ENCODE peak calls at places on chromosome 9, in four cellular contexts. U is Peyer's patch, M is heart left ventricle, S is spleen. O is an unnamed sample.

GRCh38 chr9:21591221-21592062 is 109.3 kb upstream of the IFNE start:
- DNase-seq in U (peak; percentile 81), M (peak; percentile 47), S (no peak), O (peak; percentile 26)

GRCh38 chr9:4371108-4371507 is 71.2 kb upstream of the GLIS3 start:
- DNase-seq in U (no peak), M (no peak), S (no peak), O (no peak)

GRCh38 chr9:14797442-14797841 is 74.9 kb upstream of the CER1 start:
- DNase-seq in U (no peak), M (no peak), S (no peak), O (no peak)

GRCh38 chr9:130823435-130823834 is 11.6 kb upstream of the ABL1 start:
- DNase-seq in U (no peak), M (no peak), S (no peak), O (no peak)

GRCh38 chr9:69817202-69817601 is 3.4 kb upstream of the CFAP95 start:
- DNase-seq in U (no peak), M (no peak), S (no peak), O (no peak)

GRCh38 chr9:71544464-71544863 is 223.8 kb downstream of the CEMIP2 start:
- DNase-seq in U (no peak), M (no peak), S (no peak), O (no peak)

GRCh38 chr9:22175972-22176545 is 167.0 kb upstream of the CDKN2B start:
- DNase-seq in U (no peak), M (no peak), S (no peak), O (no peak)

GRCh38 chr9:95342571-95342970 is 25.1 kb upstream of the FANCC start:
- DNase-seq in U (no peak), M (no peak), S (no peak), O (no peak)

GRCh38 chr9:31140316-31140715 is 1244.1 kb upstream of the ACO1 start:
- DNase-seq in U (no peak), M (no peak), S (no peak), O (no peak)

GRCh38 chr9:131095666-131096489 is 453 bp upstream of the AIF1L start:
- DNase-seq in U (no peak), M (peak; percentile 61), S (no peak), O (no peak)

GRCh38 chr9:81103597-81104471 is 585.5 kb downstream of the TLE1 start:
- DNase-seq in U (no peak), M (no peak), S (no peak), O (no peak)

GRCh38 chr9:128419061-128419925 is 1.4 kb upstream of the CERCAM start:
- DNase-seq in U (no peak), M (no peak), S (no peak), O (no peak)

GRCh38 chr9:137255448-137256114 is 454 bp downstream of the NELFB start:
- DNase-seq in U (no peak), M (no peak), S (no peak), O (no peak)

GRCh38 chr9:105431413-105432246 is 16.2 kb upstream of the FSD1L start:
- DNase-seq in U (no peak), M (no peak), S (no peak), O (no peak)

GRCh38 chr9:96171749-96172148 is 130.2 kb downstream of the HSD17B3 start:
- DNase-seq in U (no peak), M (no peak), S (no peak), O (no peak)

GRCh38 chr9:72585737-72586136 is 64.3 kb downstream of the TMC1 start:
- DNase-seq in U (no peak), M (no peak), S (no peak), O (no peak)

GRCh38 chr9:71859939-71860338 is 51.1 kb downstream of the ABHD17B start:
- DNase-seq in U (no peak), M (no peak), S (no peak), O (no peak)

GRCh38 chr9:90909225-90909624 is 107.6 kb downstream of the SYK start:
- DNase-seq in U (no peak), M (no peak), S (no peak), O (no peak)

GRCh38 chr9:72203205-72203803 is 54.1 kb downstream of the GDA start:
- DNase-seq in U (no peak), M (no peak), S (no peak), O (no peak)

GRCh38 chr9:121367651-121368510 is 2.2 kb downstream of the STOM start:
- DNase-seq in U (no peak), M (no peak), S (no peak), O (no peak)

GRCh38 chr9:85536514-85536913 is 205.2 kb downstream of the AGTPBP1 start:
- DNase-seq in U (no peak), M (no peak), S (no peak), O (no peak)

GRCh38 chr9:7534211-7534935 is 265.2 kb downstream of the DMAC1 start:
- DNase-seq in U (no peak), M (no peak), S (no peak), O (no peak)

GRCh38 chr9:26725573-26725972 is 167.0 kb downstream of the CAAP1 start:
- DNase-seq in U (no peak), M (no peak), S (no peak), O (no peak)

GRCh38 chr9:108746001-108746400 is 109.8 kb downstream of the ACTL7B start:
- DNase-seq in U (no peak), M (no peak), S (no peak), O (no peak)

GRCh38 chr9:19788614-19789271 is at the start of gene SLC24A2:
- DNase-seq in U (no peak), M (no peak), S (no peak), O (no peak)

GRCh38 chr9:99300603-99301002 is 78.5 kb downstream of the SEC61B start:
- DNase-seq in U (no peak), M (no peak), S (no peak), O (no peak)

GRCh38 chr9:117403403-117403811 is 11.4 kb downstream of the ASTN2 start:
- DNase-seq in U (no peak), M (no peak), S (no peak), O (no peak)

GRCh38 chr9:71895122-71895521 is 15.9 kb downstream of the ABHD17B start:
- DNase-seq in U (no peak), M (no peak), S (no peak), O (no peak)

GRCh38 chr9:32665101-32665500 is 29.6 kb upstream of the TAF1L start:
- DNase-seq in U (no peak), M (no peak), S (no peak), O (no peak)

GRCh38 chr9:78312125-78312524 is 15.2 kb downstream of the PSAT1 start:
- DNase-seq in U (no peak), M (no peak), S (no peak), O (peak; percentile 25)

GRCh38 chr9:122302541-122302940 is 37.9 kb downstream of the MRRF start:
- DNase-seq in U (no peak), M (no peak), S (no peak), O (no peak)

GRCh38 chr9:95189230-95190098 is 128.0 kb downstream of the FANCC start:
- DNase-seq in U (no peak), M (peak; percentile 35), S (no peak), O (no peak)

GRCh38 chr9:19127881-19128719 is 808 bp upstream of the PLIN2 start:
- DNase-seq in U (peak; percentile 66), M (peak; percentile 48), S (peak; percentile 85), O (no peak)

GRCh38 chr9:137506702-137507171 is 43.5 kb downstream of the PNPLA7 start:
- DNase-seq in U (no peak), M (no peak), S (peak; percentile 56), O (no peak)

GRCh38 chr9:110895141-110895912 is 142.9 kb downstream of the LPAR1 start:
- DNase-seq in U (no peak), M (peak; percentile 64), S (no peak), O (no peak)

GRCh38 chr9:136177224-136177623 is 27.7 kb downstream of the LHX3 start:
- DNase-seq in U (no peak), M (no peak), S (no peak), O (peak; percentile 11)

GRCh38 chr9:99753436-99753835 is 68.2 kb upstream of the NR4A3 start:
- DNase-seq in U (no peak), M (no peak), S (no peak), O (no peak)

GRCh38 chr9:91253488-91253887 is 108.2 kb downstream of the AUH start:
- DNase-seq in U (peak; percentile 58), M (no peak), S (no peak), O (no peak)

GRCh38 chr9:286091-286740 is 71.6 kb downstream of the DOCK8 start:
- DNase-seq in U (no peak), M (no peak), S (no peak), O (no peak)

GRCh38 chr9:278651-279050 is 64.0 kb downstream of the DOCK8 start:
- DNase-seq in U (peak; percentile 68), M (no peak), S (no peak), O (no peak)

GRCh38 chr9:279674-280073 is 65.0 kb downstream of the DOCK8 start:
- DNase-seq in U (no peak), M (no peak), S (no peak), O (no peak)

GRCh38 chr9:277595-278330 is 63.1 kb downstream of the DOCK8 start:
- DNase-seq in U (no peak), M (no peak), S (no peak), O (no peak)

GRCh38 chr9:281753-282645 is 67.3 kb downstream of the DOCK8 start:
- DNase-seq in U (no peak), M (no peak), S (no peak), O (no peak)
- TF ChIP-seq POLR2A in U (no peak), M (no peak), S (no peak), O (no peak)

GRCh38 chr9:129514497-129514867 is 106.4 kb downstream of the C9orf50 start:
- DNase-seq in U (no peak), M (no peak), S (no peak), O (no peak)
- H3K9me3 ChIP-seq in U (no peaks in the 10 kb centered on the region), M (peaks cover 28% of the 10 kb centered on the region), S (peaks cover 48% of the 10 kb centered on the region), O (no peaks in the 10 kb centered on the region)

DNA sequence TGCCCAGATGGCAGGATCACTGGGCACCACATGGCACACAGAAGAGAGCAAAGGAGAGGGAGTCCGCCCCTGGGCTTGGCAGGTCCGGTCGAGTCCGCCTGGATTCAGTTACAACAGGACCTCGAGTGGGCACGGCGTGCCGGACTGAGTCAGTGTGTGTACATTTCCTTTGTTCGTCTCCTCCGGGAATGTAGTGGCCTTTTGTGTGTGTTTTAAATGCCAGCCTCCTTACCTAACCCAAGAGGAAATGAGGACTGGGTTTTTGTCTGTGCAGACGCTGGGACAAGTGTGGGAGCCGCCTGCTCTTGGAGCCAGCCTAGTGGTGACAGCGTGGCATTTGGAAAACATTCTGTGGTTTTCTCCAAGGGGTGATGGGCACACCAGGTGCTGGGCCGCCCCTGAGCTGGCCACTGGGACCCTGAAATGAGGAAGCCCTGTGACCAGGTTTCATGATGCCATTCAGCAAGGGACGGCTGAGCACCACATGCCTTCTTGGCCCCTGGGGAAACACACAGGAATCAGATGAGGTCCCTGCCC is 9.6 kb downstream of the NEK6 start:
- DNase-seq in U (peak; percentile 61), M (no peak), S (peak; percentile 81), O (peak; percentile 95)
- TF ChIP-seq POLR2A in U (no peak), M (no peak), S (no peak), O (peak; percentile 22)

GRCh38 chr9:12274577-12274976 is 418.6 kb upstream of the TYRP1 start:
- DNase-seq in U (no peak), M (no peak), S (no peak), O (no peak)
- H3K9me3 ChIP-seq in U (no peaks in the 10 kb centered on the region), M (no peaks in the 10 kb centered on the region), S (no peaks in the 10 kb centered on the region), O (no peaks in the 10 kb centered on the region)

O was measured in prostate gland.